ENCODE peak calls at places on chromosomes 6 and 20, in four cellular contexts. One of them, this sample, is unnamed. For H3K4me1 and H3K9me3, the result is how much of the 10 kb centered on the place peaks cover.

GRCh38 chr6:47165918-47166317 is 123.8 kb upstream of the ADGRF1 start:
- DNase-seq in Panc1: no peak
- DNase-seq in endothelial cell of umbilical vein: no peak
- DNase-seq in pancreas: no peak
- DNase-seq in this sample: peak

GRCh38 chr6:30885999-30886896 is 1.9 kb downstream of the DDR1 start:
- DNase-seq in endothelial cell of umbilical vein: no peak
- DNase-seq in Panc1: no peak
- DNase-seq in pancreas: peak
- DNase-seq in this sample: no peak

GRCh38 chr6:133315811-133316210 is 74.7 kb downstream of the EYA4 start:
- DNase-seq in endothelial cell of umbilical vein: no peak
- DNase-seq in pancreas: no peak
- DNase-seq in Panc1: no peak
- DNase-seq in this sample: no peak

GRCh38 chr6:134706806-134707205 is 243.1 kb downstream of the ALDH8A1 start:
- DNase-seq in pancreas: no peak
- DNase-seq in Panc1: no peak
- DNase-seq in endothelial cell of umbilical vein: no peak
- DNase-seq in this sample: no peak

GRCh38 chr6:123263981-123264380 is 267.9 kb downstream of the CLVS2 start:
- DNase-seq in pancreas: no peak
- DNase-seq in endothelial cell of umbilical vein: no peak
- DNase-seq in Panc1: no peak
- DNase-seq in this sample: no peak

GRCh38 chr6:54878705-54879104 is 32.1 kb downstream of the FAM83B start:
- DNase-seq in Panc1: peak
- DNase-seq in pancreas: no peak
- DNase-seq in endothelial cell of umbilical vein: no peak
- DNase-seq in this sample: no peak

GRCh38 chr6:33702345-33702977 is 9.0 kb downstream of the UQCC2 start:
- DNase-seq in endothelial cell of umbilical vein: peak
- DNase-seq in Panc1: peak
- DNase-seq in pancreas: peak
- DNase-seq in this sample: no peak

GRCh38 chr6:148590881-148591280 is 155.9 kb upstream of the UST start:
- DNase-seq in pancreas: no peak
- DNase-seq in Panc1: no peak
- DNase-seq in endothelial cell of umbilical vein: no peak
- DNase-seq in this sample: no peak

GRCh38 chr6:32154514-32155161 is 697 bp downstream of the PPT2 start:
- DNase-seq in Panc1: no peak
- DNase-seq in pancreas: peak
- DNase-seq in endothelial cell of umbilical vein: peak
- DNase-seq in this sample: peak

GRCh38 chr20:31475032-31475431 is at the start of the genes DEFB124 and REM1:
- DNase-seq in endothelial cell of umbilical vein: no peak
- DNase-seq in Panc1: no peak
- DNase-seq in pancreas: no peak
- DNase-seq in this sample: peak

GRCh38 chr20:18909254-18909653 is 95.7 kb downstream of the SCP2D1 start:
- DNase-seq in pancreas: no peak
- DNase-seq in endothelial cell of umbilical vein: no peak
- DNase-seq in Panc1: no peak
- DNase-seq in this sample: no peak

GRCh38 chr6:138795809-138796469 is at the start of gene ECT2L:
- DNase-seq in pancreas: peak
- DNase-seq in Panc1: no peak
- DNase-seq in endothelial cell of umbilical vein: peak
- DNase-seq in this sample: peak

GRCh38 chr6:156396068-156396771 is 381.0 kb upstream of the ARID1B start:
- DNase-seq in endothelial cell of umbilical vein: no peak
- DNase-seq in pancreas: no peak
- DNase-seq in Panc1: no peak
- DNase-seq in this sample: no peak

GRCh38 chr6:70059047-70059719 is 192.8 kb downstream of the COL19A1 start:
- DNase-seq in Panc1: no peak
- DNase-seq in pancreas: no peak
- DNase-seq in endothelial cell of umbilical vein: no peak
- DNase-seq in this sample: no peak

GRCh38 chr20:3749689-3750639 is 17.5 kb downstream of the HSPA12B start:
- DNase-seq in Panc1: no peak
- DNase-seq in pancreas: peak
- DNase-seq in endothelial cell of umbilical vein: no peak
- DNase-seq in this sample: no peak

GRCh38 chr6:125790403-125791150 is at the start of gene NCOA7:
- DNase-seq in pancreas: peak
- DNase-seq in Panc1: no peak
- DNase-seq in endothelial cell of umbilical vein: peak
- DNase-seq in this sample: peak

GRCh38 chr6:157376241-157376640 is 4.7 kb upstream of the ZDHHC14 start:
- DNase-seq in endothelial cell of umbilical vein: no peak
- DNase-seq in Panc1: no peak
- DNase-seq in pancreas: no peak
- DNase-seq in this sample: no peak

GRCh38 chr6:49535795-49536194 is 14.7 kb upstream of the C6orf141 start:
- DNase-seq in pancreas: no peak
- DNase-seq in endothelial cell of umbilical vein: no peak
- DNase-seq in Panc1: no peak
- DNase-seq in this sample: no peak

GRCh38 chr20:15654208-15654649 is 919.0 kb downstream of the KIF16B start:
- DNase-seq in endothelial cell of umbilical vein: peak
- DNase-seq in pancreas: peak
- DNase-seq in Panc1: no peak
- DNase-seq in this sample: no peak

GRCh38 chr6:36734486-36735060 is 36.9 kb downstream of the RAB44 start:
- DNase-seq in Panc1: no peak
- DNase-seq in endothelial cell of umbilical vein: no peak
- DNase-seq in pancreas: no peak
- DNase-seq in this sample: no peak

GRCh38 chr20:57387945-57388351 is 3.2 kb upstream of the RBM38 start:
- DNase-seq in pancreas: no peak
- DNase-seq in endothelial cell of umbilical vein: no peak
- DNase-seq in Panc1: no peak
- DNase-seq in this sample: peak

GRCh38 chr20:58647814-58648501 is 3.1 kb upstream of the STX16 start:
- DNase-seq in endothelial cell of umbilical vein: peak
- DNase-seq in Panc1: no peak
- DNase-seq in pancreas: no peak
- DNase-seq in this sample: no peak

GRCh38 chr6:17167327-17167979 is 65.6 kb downstream of the STMND1 start:
- DNase-seq in pancreas: peak
- DNase-seq in Panc1: no peak
- DNase-seq in endothelial cell of umbilical vein: peak
- DNase-seq in this sample: no peak

GRCh38 chr6:161835426-161836029 is 561.7 kb upstream of the AGPAT4 start:
- DNase-seq in endothelial cell of umbilical vein: no peak
- DNase-seq in pancreas: no peak
- DNase-seq in Panc1: no peak
- DNase-seq in this sample: no peak

GRCh38 chr6:41559655-41560439 is 13.7 kb downstream of the FOXP4 start:
- DNase-seq in Panc1: no peak
- DNase-seq in endothelial cell of umbilical vein: no peak
- DNase-seq in pancreas: no peak
- DNase-seq in this sample: no peak

GRCh38 chr6:38676236-38676973 is 26.5 kb downstream of the GLO1 start:
- DNase-seq in endothelial cell of umbilical vein: peak
- DNase-seq in pancreas: no peak
- DNase-seq in Panc1: no peak
- DNase-seq in this sample: no peak

GRCh38 chr6:18329781-18330180 is 57.4 kb upstream of the RNF144B start:
- DNase-seq in Panc1: no peak
- DNase-seq in pancreas: no peak
- DNase-seq in endothelial cell of umbilical vein: no peak
- DNase-seq in this sample: no peak

GRCh38 chr6:46052479-46052878 is 36.8 kb upstream of the CLIC5 start:
- DNase-seq in Panc1: no peak
- DNase-seq in endothelial cell of umbilical vein: no peak
- DNase-seq in pancreas: no peak
- DNase-seq in this sample: no peak

GRCh38 chr6:5132741-5133140 is 47.6 kb downstream of the PPP1R3G start:
- DNase-seq in pancreas: peak
- DNase-seq in endothelial cell of umbilical vein: peak
- DNase-seq in Panc1: no peak
- DNase-seq in this sample: no peak

GRCh38 chr6:112780498-112781096 is 433.5 kb downstream of the RFPL4B start:
- DNase-seq in pancreas: peak
- DNase-seq in endothelial cell of umbilical vein: peak
- DNase-seq in Panc1: peak
- DNase-seq in this sample: peak

GRCh38 chr6:139777202-139777970 is 402.9 kb upstream of the CITED2 start:
- DNase-seq in Panc1: no peak
- DNase-seq in endothelial cell of umbilical vein: no peak
- DNase-seq in pancreas: no peak
- DNase-seq in this sample: no peak

GRCh38 chr20:45010399-45010828 is 44.1 kb downstream of the STK4 start:
- DNase-seq in endothelial cell of umbilical vein: peak
- DNase-seq in pancreas: no peak
- DNase-seq in Panc1: no peak
- DNase-seq in this sample: no peak

GRCh38 chr6:145135702-145136101 is 599.6 kb downstream of the EPM2A start:
- DNase-seq in Panc1: no peak
- DNase-seq in pancreas: no peak
- DNase-seq in endothelial cell of umbilical vein: no peak
- DNase-seq in this sample: no peak

GRCh38 chr6:142819603-142820335 is 125.2 kb downstream of the HIVEP2 start:
- DNase-seq in endothelial cell of umbilical vein: peak
- DNase-seq in Panc1: no peak
- DNase-seq in pancreas: no peak
- DNase-seq in this sample: no peak

GRCh38 chr6:102736941-102737368 is 1343.4 kb downstream of the GRIK2 start:
- DNase-seq in endothelial cell of umbilical vein: no peak
- DNase-seq in Panc1: no peak
- DNase-seq in pancreas: no peak
- DNase-seq in this sample: no peak

GRCh38 chr20:51484141-51484815 is 58.2 kb downstream of the NFATC2 start:
- DNase-seq in endothelial cell of umbilical vein: no peak
- DNase-seq in pancreas: no peak
- DNase-seq in Panc1: no peak
- DNase-seq in this sample: no peak

GRCh38 chr6:1247894-1248293 is 64.0 kb upstream of the FOXQ1 start:
- DNase-seq in Panc1: no peak
- DNase-seq in endothelial cell of umbilical vein: no peak
- DNase-seq in pancreas: no peak
- DNase-seq in this sample: no peak
- H3K4me1 ChIP-seq in Panc1: under half
- H3K4me1 ChIP-seq in endothelial cell of umbilical vein: under half
- H3K4me1 ChIP-seq in pancreas: under half
- H3K4me1 ChIP-seq in this sample: under half

DNA sequence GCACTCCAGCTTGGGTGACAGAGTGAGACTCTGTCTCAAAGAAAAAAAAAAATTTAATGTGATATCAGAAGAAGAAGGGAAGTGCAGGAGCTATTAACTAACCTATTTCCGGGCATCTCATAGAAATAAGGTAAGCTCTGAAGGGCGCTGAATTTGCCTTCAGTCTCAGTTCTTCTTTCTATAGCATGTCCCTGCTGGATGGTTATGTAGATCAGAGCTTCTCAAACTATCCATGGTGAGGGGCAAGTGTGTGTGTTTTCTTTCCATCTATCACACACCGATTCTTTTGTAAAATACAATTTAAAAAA is 100.1 kb upstream of the MTHFD1L start:
- DNase-seq in endothelial cell of umbilical vein: no peak
- DNase-seq in Panc1: no peak
- DNase-seq in pancreas: no peak
- DNase-seq in this sample: no peak
- H3K4me3 ChIP-seq in endothelial cell of umbilical vein: no peak
- H3K4me3 ChIP-seq in Panc1: no peak
- H3K4me3 ChIP-seq in pancreas: no peak
- H3K4me3 ChIP-seq in this sample: no peak

DNA sequence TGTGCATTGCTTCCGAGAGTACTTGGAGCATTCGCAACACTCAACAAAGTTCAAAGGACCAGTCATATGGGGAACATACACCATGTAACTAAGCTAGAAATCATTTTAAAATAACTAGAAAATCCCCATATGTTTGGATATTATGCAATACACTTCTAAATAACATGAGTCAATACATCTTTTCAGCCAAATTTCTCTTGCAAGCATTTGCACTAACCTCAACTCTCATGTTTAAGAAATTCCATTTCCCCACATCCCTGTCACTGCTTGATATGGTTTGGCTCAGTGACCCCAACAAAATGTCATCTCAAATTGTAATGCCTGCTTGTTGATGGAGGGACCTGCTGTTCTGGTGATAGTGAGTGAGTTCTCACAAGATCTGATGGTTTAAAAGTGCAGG is 85.7 kb upstream of the CST7 start:
- DNase-seq in Panc1: no peak
- DNase-seq in endothelial cell of umbilical vein: no peak
- DNase-seq in pancreas: no peak
- DNase-seq in this sample: no peak
- H3K9me3 ChIP-seq in Panc1: under half
- H3K9me3 ChIP-seq in endothelial cell of umbilical vein: under half
- H3K9me3 ChIP-seq in pancreas: under half
- H3K9me3 ChIP-seq in this sample: under half

GRCh38 chr6:107118976-107119375 is 3.7 kb upstream of the BEND3 start:
- DNase-seq in pancreas: no peak
- DNase-seq in Panc1: no peak
- DNase-seq in endothelial cell of umbilical vein: no peak
- DNase-seq in this sample: no peak
- H3K4me1 ChIP-seq in pancreas: under half
- H3K4me1 ChIP-seq in Panc1: under half
- H3K4me1 ChIP-seq in endothelial cell of umbilical vein: under half
- H3K4me1 ChIP-seq in this sample: under half

DNA sequence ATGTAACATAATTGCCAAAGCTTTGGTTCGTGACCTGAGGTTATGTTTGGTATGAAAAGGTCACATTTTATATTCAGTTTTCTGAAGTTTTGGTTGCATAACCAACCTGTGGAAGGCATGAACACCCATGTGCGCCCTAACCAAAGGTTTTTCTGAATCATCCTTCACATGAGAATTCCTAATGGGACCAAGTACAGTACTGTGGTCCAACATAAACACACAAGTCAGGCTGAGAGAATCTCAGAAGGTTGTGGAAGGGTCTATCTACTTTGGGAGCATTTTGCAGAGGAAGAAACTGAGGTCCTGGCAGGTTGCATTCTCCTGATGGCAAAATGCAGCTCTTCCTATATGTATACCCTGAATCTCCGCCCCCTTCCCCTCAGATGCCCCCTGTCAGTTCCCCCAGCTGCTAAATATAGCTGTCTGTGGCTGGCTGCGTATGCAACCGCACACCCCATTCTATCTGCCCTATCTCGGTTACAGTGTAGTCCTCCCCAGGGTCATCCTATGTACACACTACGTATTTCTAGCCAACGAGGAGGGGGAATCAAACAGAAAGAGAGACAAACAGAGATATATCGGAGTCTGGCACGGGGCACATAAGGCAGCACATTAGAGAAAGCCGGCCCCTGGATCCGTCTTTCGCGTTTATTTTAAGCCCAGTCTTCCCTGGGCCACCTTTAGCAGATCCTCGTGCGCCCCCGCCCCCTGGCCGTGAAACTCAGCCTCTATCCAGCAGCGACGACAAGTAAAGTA is 547 bp upstream of the ESR1 start:
- DNase-seq in endothelial cell of umbilical vein: no peak
- DNase-seq in pancreas: no peak
- DNase-seq in Panc1: no peak
- DNase-seq in this sample: no peak
- H3K4me3 ChIP-seq in endothelial cell of umbilical vein: no peak
- H3K4me3 ChIP-seq in pancreas: peak
- H3K4me3 ChIP-seq in Panc1: no peak
- H3K4me3 ChIP-seq in this sample: no peak

GRCh38 chr6:27451660-27452390 is 21.1 kb downstream of the ZNF184 start:
- DNase-seq in Panc1: no peak
- DNase-seq in endothelial cell of umbilical vein: no peak
- DNase-seq in pancreas: no peak
- DNase-seq in this sample: no peak
- H3K9me3 ChIP-seq in Panc1: half or more
- H3K9me3 ChIP-seq in endothelial cell of umbilical vein: under half
- H3K9me3 ChIP-seq in pancreas: under half
- H3K9me3 ChIP-seq in this sample: under half

This sample was measured in aorta.